ENCODE peak calls at places on chromosomes 4 and X, in eight cellular contexts. B is naive thymus-derived CD4-positive, alpha-beta T cell; D is lung; L is heart right ventricle; Z is breast epithelium; F is upper lobe of right lung; X is mucosa of descending colon; E is lower lobe of right lung. J is an unnamed sample. For H3K9me3, the result is how much of the 10 kb centered on the place peaks cover.

GRCh38 chr4:8103421-8103820 is 55.2 kb downstream of the ABLIM2 start:
- DNase-seq in B (no peak), D (no peak), L (no peak), Z (no peak), F (no peak), X (no peak), E (no peak), J (no peak)

GRCh38 chrX:98398542-98398941 is 1514.8 kb downstream of the RPA4 start:
- DNase-seq in B (no peak), D (no peak), L (no peak), Z (no peak), F (no peak), X (no peak), E (no peak), J (no peak)

GRCh38 chrX:21723097-21723496 is 34.8 kb downstream of the SMPX start:
- DNase-seq in B (no peak), D (no peak), L (no peak), Z (no peak), F (no peak), X (no peak), E (no peak), J (no peak)

GRCh38 chr4:40924096-40924792 is 174.5 kb downstream of the NSUN7 start:
- DNase-seq in B (no peak), D (peak), L (peak), Z (no peak), F (peak), X (peak), E (peak), J (peak)

GRCh38 chrX:121571333-121571732 is 523.9 kb downstream of the GLUD2 start:
- DNase-seq in B (no peak), D (no peak), L (no peak), Z (no peak), F (no peak), X (no peak), E (no peak), J (no peak)

GRCh38 chr4:71209161-71209560 is 129.7 kb upstream of the SLC4A4 start:
- DNase-seq in B (no peak), D (no peak), L (no peak), Z (no peak), F (no peak), X (no peak), E (no peak), J (no peak)

GRCh38 chrX:77276742-77277141 is 170.4 kb upstream of the FGF16 start:
- DNase-seq in B (no peak), D (no peak), L (no peak), Z (no peak), F (no peak), X (no peak), E (no peak), J (no peak)

GRCh38 chr4:53809816-53810215 is 218.5 kb upstream of the LNX1 start:
- DNase-seq in B (no peak), D (no peak), L (no peak), Z (no peak), F (no peak), X (no peak), E (no peak), J (no peak)

GRCh38 chr4:151035321-151035720 is 20.2 kb upstream of the LRBA start:
- DNase-seq in B (no peak), D (no peak), L (no peak), Z (no peak), F (no peak), X (no peak), E (no peak), J (no peak)

GRCh38 chr4:150297861-150298474 is 219.7 kb downstream of the DCLK2 start:
- DNase-seq in B (no peak), D (no peak), L (peak), Z (no peak), F (no peak), X (no peak), E (no peak), J (no peak)

GRCh38 chr4:22410645-22411247 is 105.1 kb downstream of the ADGRA3 start:
- DNase-seq in B (no peak), D (no peak), L (no peak), Z (no peak), F (no peak), X (no peak), E (no peak), J (no peak)

GRCh38 chrX:13092455-13092941 is 48.1 kb upstream of the FAM9C start:
- DNase-seq in B (peak), D (no peak), L (no peak), Z (no peak), F (peak), X (peak), E (peak), J (peak)

GRCh38 chr4:107999932-108000539 is 10.3 kb downstream of the HADH start:
- DNase-seq in B (no peak), D (no peak), L (no peak), Z (no peak), F (no peak), X (no peak), E (no peak), J (no peak)

GRCh38 chr4:167652267-167652666 is 418.0 kb upstream of the SPOCK3 start:
- DNase-seq in B (no peak), D (no peak), L (no peak), Z (no peak), F (no peak), X (no peak), E (no peak), J (no peak)

GRCh38 chr4:79917246-79917645 is 155.8 kb downstream of the ANTXR2 start:
- DNase-seq in B (no peak), D (peak), L (peak), Z (no peak), F (no peak), X (peak), E (no peak), J (peak)

GRCh38 chrX:136636121-136636520 is 11.8 kb upstream of the CD40LG start:
- DNase-seq in B (no peak), D (no peak), L (no peak), Z (no peak), F (no peak), X (no peak), E (no peak), J (no peak)

GRCh38 chr4:34046580-34046979 is 2197.7 kb downstream of the ARAP2 start:
- DNase-seq in B (no peak), D (no peak), L (no peak), Z (no peak), F (no peak), X (no peak), E (no peak), J (no peak)

GRCh38 chr4:172188248-172188976 is 375.2 kb downstream of the GALNTL6 start:
- DNase-seq in B (no peak), D (no peak), L (no peak), Z (no peak), F (no peak), X (no peak), E (no peak), J (no peak)

GRCh38 chrX:131792789-131793462 is 230.2 kb upstream of the STK26 start:
- DNase-seq in B (no peak), D (peak), L (peak), Z (no peak), F (no peak), X (no peak), E (no peak), J (no peak)

GRCh38 chr4:66373268-66373667 is 703.0 kb upstream of the EPHA5 start:
- DNase-seq in B (no peak), D (no peak), L (no peak), Z (no peak), F (no peak), X (no peak), E (no peak), J (no peak)

GRCh38 chr4:127209580-127210095 is 423.1 kb upstream of the INTU start:
- DNase-seq in B (no peak), D (no peak), L (no peak), Z (no peak), F (no peak), X (no peak), E (no peak), J (no peak)

GRCh38 chrX:155779831-155780230 is 101.3 kb upstream of the VAMP7 start:
- DNase-seq in B (no peak), D (no peak), L (no peak), Z (no peak), F (no peak), X (no peak), E (no peak), J (no peak)
- H3K9me3 ChIP-seq in B (under half), D (under half), L (under half), Z (under half), F (under half), X (under half), E (under half), J (under half)

GRCh38 chr4:5980436-5981155 is 37.6 kb downstream of the C4orf50 start:
- DNase-seq in B (no peak), D (no peak), L (no peak), Z (no peak), F (no peak), X (no peak), E (no peak), J (no peak)
- H3K9me3 ChIP-seq in B (under half), D (under half), L (under half), Z (under half), F (under half), X (under half), E (under half), J (under half)

DNA sequence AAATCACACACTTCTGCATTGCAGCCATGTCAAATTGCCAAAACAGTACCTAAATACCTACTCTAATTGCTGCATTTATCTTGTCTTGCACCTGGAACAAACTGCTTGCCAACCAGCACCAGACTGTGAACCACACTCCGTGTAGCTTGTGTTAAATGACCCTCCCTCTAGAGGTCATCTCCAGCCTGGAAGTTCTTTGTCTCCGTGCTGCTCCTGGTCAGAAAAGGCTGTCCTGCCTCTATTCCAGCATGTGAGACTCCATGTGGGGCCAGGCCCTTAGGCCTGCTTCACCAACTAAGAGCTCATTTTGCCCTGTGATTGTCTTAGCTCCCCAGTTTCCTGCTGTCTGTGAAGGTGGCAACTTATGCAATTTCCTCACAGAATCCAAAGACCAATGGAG is 28.3 kb downstream of the CNGA2 start:
- DNase-seq in B (no peak), D (no peak), L (no peak), Z (no peak), F (no peak), X (no peak), E (no peak), J (no peak)
- H3K9me3 ChIP-seq in B (under half), D (under half), L (under half), Z (under half), F (under half), X (under half), E (under half), J (under half)

GRCh38 chr4:140450352-140450751 is 22.9 kb upstream of the CLGN start:
- DNase-seq in B (no peak), D (no peak), L (no peak), Z (no peak), F (no peak), X (no peak), E (no peak), J (no peak)

GRCh38 chr4:140448830-140449229 is 21.4 kb upstream of the CLGN start:
- DNase-seq in B (no peak), D (no peak), L (no peak), Z (no peak), F (no peak), X (no peak), E (no peak), J (no peak)

GRCh38 chr4:140448162-140448561 is 20.7 kb upstream of the CLGN start:
- DNase-seq in B (no peak), D (no peak), L (no peak), Z (no peak), F (no peak), X (no peak), E (no peak), J (no peak)
- H3K9me3 ChIP-seq in B (under half), D (under half), L (under half), Z (under half), F (under half), X (under half), E (under half), J (under half)

DNA sequence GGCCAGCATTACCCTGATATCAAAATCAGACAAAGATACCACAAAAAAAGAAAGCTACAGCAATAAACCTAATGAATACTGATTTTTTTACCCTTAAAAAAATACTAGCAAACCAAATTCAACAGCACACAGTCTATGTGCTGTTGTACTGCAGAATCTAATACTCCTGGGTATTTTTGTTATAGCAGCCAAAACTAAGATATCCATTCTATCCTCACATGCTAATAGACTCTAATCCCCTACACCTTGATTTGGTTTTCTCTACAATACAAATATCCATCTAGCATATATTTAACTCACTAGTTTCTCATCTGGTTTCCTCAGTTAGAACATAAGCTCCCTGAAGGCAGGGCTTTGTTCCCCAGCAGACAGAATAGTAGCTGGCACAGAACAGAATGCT is 12.4 kb downstream of the CLOCK start:
- DNase-seq in B (no peak), D (no peak), L (no peak), Z (no peak), F (no peak), X (no peak), E (no peak), J (no peak)
- H3K9me3 ChIP-seq in B (under half), D (under half), L (under half), Z (under half), F (under half), X (under half), E (under half), J (under half)

GRCh38 chrX:49958727-49959126 is 36.3 kb downstream of the CLCN5 start:
- DNase-seq in B (no peak), D (no peak), L (no peak), Z (no peak), F (no peak), X (no peak), E (no peak), J (no peak)

GRCh38 chrX:49959602-49960001 is 37.2 kb downstream of the CLCN5 start:
- DNase-seq in B (no peak), D (no peak), L (no peak), Z (no peak), F (no peak), X (no peak), E (no peak), J (no peak)

GRCh38 chrX:49956313-49956712 is 33.9 kb downstream of the CLCN5 start:
- DNase-seq in B (no peak), D (no peak), L (no peak), Z (no peak), F (no peak), X (no peak), E (no peak), J (no peak)

GRCh38 chrX:49960061-49960460 is 37.7 kb downstream of the CLCN5 start:
- DNase-seq in B (no peak), D (no peak), L (no peak), Z (no peak), F (no peak), X (no peak), E (no peak), J (no peak)
- H3K9me3 ChIP-seq in B (under half), D (under half), L (under half), Z (under half), F (under half), X (under half), E (under half), J (under half)